ENCODE peak calls at places on chromosomes 16 and 17, in ten cellular contexts. One of them, this sample, is unnamed.

GRCh38 chr17:17823433-17824118 is 13.2 kb downstream of the SREBF1 start:
- DNase-seq in midbrain: peak
- DNase-seq in kidney epithelial cell: no peak
- DNase-seq in astrocyte of the spinal cord: peak
- DNase-seq in left cardiac atrium: peak
- DNase-seq in AG08395: peak
- DNase-seq in ACHN: peak
- DNase-seq in naive thymus-derived CD8-positive, alpha-beta T cell: peak
- DNase-seq in RWPE1: peak
- DNase-seq in activated CD4-positive, alpha-beta T cell treated with anti-CD3 and anti-CD28 coated beads for 36 hours: peak
- DNase-seq in this sample: peak

GRCh38 chr16:87960851-87961250 is 9.6 kb downstream of the BANP start:
- DNase-seq in midbrain: no peak
- DNase-seq in kidney epithelial cell: no peak
- DNase-seq in astrocyte of the spinal cord: no peak
- DNase-seq in left cardiac atrium: no peak
- DNase-seq in AG08395: no peak
- DNase-seq in ACHN: no peak
- DNase-seq in naive thymus-derived CD8-positive, alpha-beta T cell: no peak
- DNase-seq in RWPE1: no peak
- DNase-seq in activated CD4-positive, alpha-beta T cell treated with anti-CD3 and anti-CD28 coated beads for 36 hours: no peak
- DNase-seq in this sample: no peak

GRCh38 chr17:38598536-38598935 is 7.2 kb downstream of the SRCIN1 start:
- DNase-seq in midbrain: no peak
- DNase-seq in kidney epithelial cell: peak
- DNase-seq in astrocyte of the spinal cord: peak
- DNase-seq in left cardiac atrium: no peak
- DNase-seq in AG08395: no peak
- DNase-seq in ACHN: peak
- DNase-seq in naive thymus-derived CD8-positive, alpha-beta T cell: no peak
- DNase-seq in RWPE1: peak
- DNase-seq in activated CD4-positive, alpha-beta T cell treated with anti-CD3 and anti-CD28 coated beads for 36 hours: peak
- DNase-seq in this sample: no peak

GRCh38 chr16:63403792-63404191 is 1367.6 kb upstream of the CDH8 start:
- DNase-seq in midbrain: no peak
- DNase-seq in kidney epithelial cell: no peak
- DNase-seq in astrocyte of the spinal cord: no peak
- DNase-seq in left cardiac atrium: no peak
- DNase-seq in AG08395: no peak
- DNase-seq in ACHN: no peak
- DNase-seq in naive thymus-derived CD8-positive, alpha-beta T cell: no peak
- DNase-seq in RWPE1: no peak
- DNase-seq in activated CD4-positive, alpha-beta T cell treated with anti-CD3 and anti-CD28 coated beads for 36 hours: no peak
- DNase-seq in this sample: no peak

GRCh38 chr16:1308036-1308976 is 1.1 kb upstream of the UBE2I start:
- DNase-seq in midbrain: no peak
- DNase-seq in kidney epithelial cell: no peak
- DNase-seq in astrocyte of the spinal cord: peak
- DNase-seq in left cardiac atrium: no peak
- DNase-seq in AG08395: no peak
- DNase-seq in ACHN: peak
- DNase-seq in naive thymus-derived CD8-positive, alpha-beta T cell: no peak
- DNase-seq in RWPE1: no peak
- DNase-seq in activated CD4-positive, alpha-beta T cell treated with anti-CD3 and anti-CD28 coated beads for 36 hours: no peak
- DNase-seq in this sample: no peak

GRCh38 chr17:6545291-6545690 is 11.1 kb downstream of the PITPNM3 start:
- DNase-seq in midbrain: no peak
- DNase-seq in kidney epithelial cell: no peak
- DNase-seq in astrocyte of the spinal cord: no peak
- DNase-seq in left cardiac atrium: no peak
- DNase-seq in AG08395: no peak
- DNase-seq in ACHN: no peak
- DNase-seq in naive thymus-derived CD8-positive, alpha-beta T cell: no peak
- DNase-seq in RWPE1: no peak
- DNase-seq in activated CD4-positive, alpha-beta T cell treated with anti-CD3 and anti-CD28 coated beads for 36 hours: no peak
- DNase-seq in this sample: no peak

GRCh38 chr17:77404812-77405581 is 264.2 kb downstream of the SEC14L1 start:
- DNase-seq in midbrain: no peak
- DNase-seq in kidney epithelial cell: no peak
- DNase-seq in astrocyte of the spinal cord: peak
- DNase-seq in left cardiac atrium: peak
- DNase-seq in AG08395: peak
- DNase-seq in ACHN: no peak
- DNase-seq in naive thymus-derived CD8-positive, alpha-beta T cell: peak
- DNase-seq in RWPE1: peak
- DNase-seq in activated CD4-positive, alpha-beta T cell treated with anti-CD3 and anti-CD28 coated beads for 36 hours: peak
- DNase-seq in this sample: no peak

GRCh38 chr17:17165666-17166308 is 40.3 kb downstream of the PLD6 start:
- DNase-seq in midbrain: no peak
- DNase-seq in kidney epithelial cell: no peak
- DNase-seq in astrocyte of the spinal cord: no peak
- DNase-seq in left cardiac atrium: no peak
- DNase-seq in AG08395: no peak
- DNase-seq in ACHN: no peak
- DNase-seq in naive thymus-derived CD8-positive, alpha-beta T cell: no peak
- DNase-seq in RWPE1: no peak
- DNase-seq in activated CD4-positive, alpha-beta T cell treated with anti-CD3 and anti-CD28 coated beads for 36 hours: no peak
- DNase-seq in this sample: no peak

GRCh38 chr16:67150058-67150832 is 553 bp downstream of the B3GNT9 start:
- DNase-seq in midbrain: no peak
- DNase-seq in kidney epithelial cell: no peak
- DNase-seq in astrocyte of the spinal cord: peak
- DNase-seq in left cardiac atrium: peak
- DNase-seq in AG08395: peak
- DNase-seq in ACHN: no peak
- DNase-seq in naive thymus-derived CD8-positive, alpha-beta T cell: no peak
- DNase-seq in RWPE1: no peak
- DNase-seq in activated CD4-positive, alpha-beta T cell treated with anti-CD3 and anti-CD28 coated beads for 36 hours: peak
- DNase-seq in this sample: no peak

GRCh38 chr17:57811633-57812280 is 38.1 kb downstream of the MRPS23 start:
- DNase-seq in midbrain: no peak
- DNase-seq in kidney epithelial cell: no peak
- DNase-seq in astrocyte of the spinal cord: no peak
- DNase-seq in left cardiac atrium: no peak
- DNase-seq in AG08395: no peak
- DNase-seq in ACHN: no peak
- DNase-seq in naive thymus-derived CD8-positive, alpha-beta T cell: no peak
- DNase-seq in RWPE1: no peak
- DNase-seq in activated CD4-positive, alpha-beta T cell treated with anti-CD3 and anti-CD28 coated beads for 36 hours: no peak
- DNase-seq in this sample: no peak

GRCh38 chr17:1460233-1460632 is 4.2 kb upstream of the CRK start:
- DNase-seq in midbrain: no peak
- DNase-seq in kidney epithelial cell: no peak
- DNase-seq in astrocyte of the spinal cord: no peak
- DNase-seq in left cardiac atrium: peak
- DNase-seq in AG08395: peak
- DNase-seq in ACHN: peak
- DNase-seq in naive thymus-derived CD8-positive, alpha-beta T cell: no peak
- DNase-seq in RWPE1: peak
- DNase-seq in activated CD4-positive, alpha-beta T cell treated with anti-CD3 and anti-CD28 coated beads for 36 hours: peak
- DNase-seq in this sample: no peak

GRCh38 chr17:7475764-7476422 is 3.5 kb downstream of the ZBTB4 start:
- DNase-seq in midbrain: no peak
- DNase-seq in kidney epithelial cell: no peak
- DNase-seq in astrocyte of the spinal cord: no peak
- DNase-seq in left cardiac atrium: peak
- DNase-seq in AG08395: peak
- DNase-seq in ACHN: no peak
- DNase-seq in naive thymus-derived CD8-positive, alpha-beta T cell: no peak
- DNase-seq in RWPE1: peak
- DNase-seq in activated CD4-positive, alpha-beta T cell treated with anti-CD3 and anti-CD28 coated beads for 36 hours: peak
- DNase-seq in this sample: no peak

GRCh38 chr17:79038545-79039135 is 14.7 kb downstream of the C1QTNF1 start:
- DNase-seq in midbrain: no peak
- DNase-seq in kidney epithelial cell: no peak
- DNase-seq in astrocyte of the spinal cord: peak
- DNase-seq in left cardiac atrium: peak
- DNase-seq in AG08395: peak
- DNase-seq in ACHN: no peak
- DNase-seq in naive thymus-derived CD8-positive, alpha-beta T cell: no peak
- DNase-seq in RWPE1: peak
- DNase-seq in activated CD4-positive, alpha-beta T cell treated with anti-CD3 and anti-CD28 coated beads for 36 hours: no peak
- DNase-seq in this sample: no peak

GRCh38 chr17:70599198-70599597 is 429.9 kb downstream of the KCNJ2 start:
- DNase-seq in midbrain: no peak
- DNase-seq in kidney epithelial cell: no peak
- DNase-seq in astrocyte of the spinal cord: no peak
- DNase-seq in left cardiac atrium: no peak
- DNase-seq in AG08395: no peak
- DNase-seq in ACHN: no peak
- DNase-seq in naive thymus-derived CD8-positive, alpha-beta T cell: no peak
- DNase-seq in RWPE1: no peak
- DNase-seq in activated CD4-positive, alpha-beta T cell treated with anti-CD3 and anti-CD28 coated beads for 36 hours: no peak
- DNase-seq in this sample: no peak

GRCh38 chr17:50495918-50496317 is 12.3 kb upstream of the MYCBPAP start:
- DNase-seq in midbrain: no peak
- DNase-seq in kidney epithelial cell: no peak
- DNase-seq in astrocyte of the spinal cord: no peak
- DNase-seq in left cardiac atrium: no peak
- DNase-seq in AG08395: no peak
- DNase-seq in ACHN: peak
- DNase-seq in naive thymus-derived CD8-positive, alpha-beta T cell: no peak
- DNase-seq in RWPE1: no peak
- DNase-seq in activated CD4-positive, alpha-beta T cell treated with anti-CD3 and anti-CD28 coated beads for 36 hours: no peak
- DNase-seq in this sample: no peak

GRCh38 chr17:6325741-6326140 is 109.2 kb downstream of the AIPL1 start:
- DNase-seq in midbrain: no peak
- DNase-seq in kidney epithelial cell: no peak
- DNase-seq in astrocyte of the spinal cord: no peak
- DNase-seq in left cardiac atrium: no peak
- DNase-seq in AG08395: no peak
- DNase-seq in ACHN: no peak
- DNase-seq in naive thymus-derived CD8-positive, alpha-beta T cell: no peak
- DNase-seq in RWPE1: no peak
- DNase-seq in activated CD4-positive, alpha-beta T cell treated with anti-CD3 and anti-CD28 coated beads for 36 hours: no peak
- DNase-seq in this sample: no peak

GRCh38 chr16:22217890-22218730 is 12.0 kb downstream of the EEF2K start:
- DNase-seq in midbrain: no peak
- DNase-seq in kidney epithelial cell: no peak
- DNase-seq in astrocyte of the spinal cord: no peak
- DNase-seq in left cardiac atrium: no peak
- DNase-seq in AG08395: no peak
- DNase-seq in ACHN: peak
- DNase-seq in naive thymus-derived CD8-positive, alpha-beta T cell: no peak
- DNase-seq in RWPE1: peak
- DNase-seq in activated CD4-positive, alpha-beta T cell treated with anti-CD3 and anti-CD28 coated beads for 36 hours: peak
- DNase-seq in this sample: no peak

GRCh38 chr17:70621593-70621992 is 452.3 kb downstream of the KCNJ2 start:
- DNase-seq in midbrain: peak
- DNase-seq in kidney epithelial cell: no peak
- DNase-seq in astrocyte of the spinal cord: peak
- DNase-seq in left cardiac atrium: no peak
- DNase-seq in AG08395: no peak
- DNase-seq in ACHN: no peak
- DNase-seq in naive thymus-derived CD8-positive, alpha-beta T cell: no peak
- DNase-seq in RWPE1: no peak
- DNase-seq in activated CD4-positive, alpha-beta T cell treated with anti-CD3 and anti-CD28 coated beads for 36 hours: no peak
- DNase-seq in this sample: peak

GRCh38 chr17:63445571-63446217 is 412 bp downstream of the CYB561 start:
- DNase-seq in midbrain: no peak
- DNase-seq in kidney epithelial cell: no peak
- DNase-seq in astrocyte of the spinal cord: no peak
- DNase-seq in left cardiac atrium: no peak
- DNase-seq in AG08395: peak
- DNase-seq in ACHN: peak
- DNase-seq in naive thymus-derived CD8-positive, alpha-beta T cell: peak
- DNase-seq in RWPE1: peak
- DNase-seq in activated CD4-positive, alpha-beta T cell treated with anti-CD3 and anti-CD28 coated beads for 36 hours: peak
- DNase-seq in this sample: no peak

GRCh38 chr17:37648555-37648954 is 5.3 kb upstream of the DDX52 start:
- DNase-seq in midbrain: no peak
- DNase-seq in kidney epithelial cell: peak
- DNase-seq in astrocyte of the spinal cord: peak
- DNase-seq in left cardiac atrium: no peak
- DNase-seq in AG08395: peak
- DNase-seq in ACHN: peak
- DNase-seq in naive thymus-derived CD8-positive, alpha-beta T cell: no peak
- DNase-seq in RWPE1: peak
- DNase-seq in activated CD4-positive, alpha-beta T cell treated with anti-CD3 and anti-CD28 coated beads for 36 hours: no peak
- DNase-seq in this sample: no peak

GRCh38 chr17:74812109-74812864 is 36.1 kb upstream of the NAT9 start:
- DNase-seq in midbrain: no peak
- DNase-seq in kidney epithelial cell: no peak
- DNase-seq in astrocyte of the spinal cord: no peak
- DNase-seq in left cardiac atrium: no peak
- DNase-seq in AG08395: no peak
- DNase-seq in ACHN: no peak
- DNase-seq in naive thymus-derived CD8-positive, alpha-beta T cell: no peak
- DNase-seq in RWPE1: no peak
- DNase-seq in activated CD4-positive, alpha-beta T cell treated with anti-CD3 and anti-CD28 coated beads for 36 hours: no peak
- DNase-seq in this sample: no peak

GRCh38 chr17:80803451-80804428 is 187.9 kb upstream of the CHMP6 start:
- DNase-seq in midbrain: no peak
- DNase-seq in kidney epithelial cell: no peak
- DNase-seq in astrocyte of the spinal cord: no peak
- DNase-seq in left cardiac atrium: no peak
- DNase-seq in AG08395: no peak
- DNase-seq in ACHN: no peak
- DNase-seq in naive thymus-derived CD8-positive, alpha-beta T cell: no peak
- DNase-seq in RWPE1: no peak
- DNase-seq in activated CD4-positive, alpha-beta T cell treated with anti-CD3 and anti-CD28 coated beads for 36 hours: no peak
- DNase-seq in this sample: no peak

This sample was measured in putamen.